ENCODE peak calls at places on chromosomes 6 and 20, in six cellular contexts. W is left ventricle myocardium inferior, O is mammary epithelial cell, V is tibial artery, D is breast epithelium, K is endodermal cell. G is an unnamed sample.

GRCh38 chr20:49765846-49766541 is 46.6 kb upstream of the SLC9A8 start:
- DNase-seq in W (no peak), D (no peak), K (no peak), V (no peak), O (no peak), G (no peak)

GRCh38 chr6:37741757-37742400 is 44.2 kb upstream of the MDGA1 start:
- DNase-seq in W (peak), V (no peak), O (no peak), K (peak), D (no peak), G (no peak)

GRCh38 chr6:90217621-90218496 is 78.8 kb downstream of the BACH2 start:
- DNase-seq in O (no peak), V (no peak), W (no peak), D (no peak), K (peak), G (peak)

GRCh38 chr6:17473554-17473953 is 80.2 kb downstream of the CAP2 start:
- DNase-seq in W (no peak), K (no peak), O (no peak), V (no peak), D (no peak), G (no peak)

GRCh38 chr20:53581444-53582311 is 12.0 kb downstream of the ZNF217 start:
- DNase-seq in W (no peak), K (no peak), O (no peak), D (no peak), V (no peak), G (no peak)

GRCh38 chr6:151481752-151482151 is 12.1 kb upstream of the CCDC170 start:
- DNase-seq in V (no peak), D (no peak), W (no peak), K (no peak), O (no peak), G (no peak)

GRCh38 chr6:41538556-41539182 is 7.5 kb upstream of the FOXP4 start:
- DNase-seq in D (no peak), K (no peak), W (no peak), V (no peak), O (no peak), G (no peak)

GRCh38 chr20:16125810-16126209 is 447.4 kb downstream of the KIF16B start:
- DNase-seq in K (no peak), O (peak), W (no peak), D (peak), V (no peak), G (no peak)

GRCh38 chr20:7496394-7497111 is 443.7 kb downstream of the HAO1 start:
- DNase-seq in D (no peak), O (no peak), W (no peak), K (no peak), V (no peak), G (no peak)

GRCh38 chr20:14491436-14491835 is 154.0 kb upstream of the FLRT3 start:
- DNase-seq in V (no peak), K (no peak), O (no peak), W (no peak), D (no peak), G (no peak)

GRCh38 chr6:154230910-154231595 is 125.5 kb downstream of the IPCEF1 start:
- DNase-seq in V (no peak), O (no peak), K (no peak), D (no peak), W (no peak), G (no peak)

GRCh38 chr20:5270608-5271007 is 46.1 kb downstream of the PROKR2 start:
- DNase-seq in O (no peak), V (no peak), W (no peak), K (peak), D (no peak), G (no peak)

GRCh38 chr6:139370047-139370706 is 4.3 kb downstream of the CITED2 start:
- DNase-seq in O (peak), K (peak), W (no peak), V (no peak), D (no peak), G (no peak)

GRCh38 chr6:4599924-4600323 is 176.3 kb upstream of the CDYL start:
- DNase-seq in O (peak), K (no peak), V (no peak), D (no peak), W (no peak), G (peak)

DNA sequence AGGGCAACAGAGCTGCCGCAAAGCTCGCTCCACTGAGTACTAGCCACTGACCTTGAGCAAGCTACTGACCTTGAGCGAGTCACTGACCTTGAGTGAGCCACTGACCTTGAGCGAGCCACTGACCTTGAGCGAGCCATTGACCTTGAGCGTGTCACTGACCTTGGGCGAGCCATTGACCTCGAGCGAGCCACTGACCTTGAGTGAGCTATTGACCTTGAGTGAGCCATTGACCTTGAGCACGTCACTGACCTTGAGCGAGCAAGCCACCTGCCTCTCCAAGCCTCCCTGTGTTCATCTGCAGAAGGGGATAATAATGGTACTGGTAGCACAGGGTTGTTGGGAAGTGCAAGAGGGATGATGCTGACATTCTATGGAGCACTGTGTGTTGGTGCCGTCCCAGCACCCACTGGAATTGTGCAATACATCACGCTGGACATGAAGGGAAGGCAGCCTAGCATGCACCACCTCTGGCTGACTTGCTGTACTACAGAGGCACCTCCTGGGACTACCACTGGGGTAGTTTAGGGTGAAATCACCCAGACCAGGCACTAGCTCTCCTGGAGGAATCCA is 60.2 kb downstream of the CTCFL start:
- DNase-seq in D (no peak), O (peak), W (no peak), K (no peak), V (no peak), G (peak)
- TF ChIP-seq CTCF in D (no peak), O (peak), W (peak), K (peak), V (no peak), G (no peak)

GRCh38 chr6:10554826-10555225 is 33.7 kb downstream of the GCNT2 start:
- DNase-seq in K (peak), V (no peak), D (no peak), O (no peak), W (no peak), G (no peak)

GRCh38 chr6:10553869-10554268 is 32.7 kb downstream of the GCNT2 start:
- DNase-seq in D (no peak), O (no peak), W (no peak), K (no peak), V (no peak), G (no peak)

GRCh38 chr6:10557886-10558285 is 36.7 kb downstream of the GCNT2 start:
- DNase-seq in W (no peak), K (no peak), O (no peak), D (no peak), V (no peak), G (no peak)

GRCh38 chr6:10556496-10557391 is 35.6 kb downstream of the GCNT2 start:
- DNase-seq in O (no peak), D (no peak), K (peak), W (no peak), V (no peak), G (no peak)

GRCh38 chr6:10555625-10556309 is 34.6 kb downstream of the GCNT2 start:
- DNase-seq in O (peak), V (no peak), K (peak), W (peak), D (peak), G (peak)
- H3K27ac ChIP-seq in O (no peak), V (no peak), K (peak), W (peak), D (peak), G (peak)

GRCh38 chr20:3612795-3613560 is 50.2 kb downstream of the GFRA4 start:
- DNase-seq in D (no peak), K (no peak), O (no peak), W (no peak), V (no peak), G (no peak)
- TF ChIP-seq CTCF in D (no peak), K (peak), O (no peak), W (no peak), V (no peak), G (no peak)

DNA sequence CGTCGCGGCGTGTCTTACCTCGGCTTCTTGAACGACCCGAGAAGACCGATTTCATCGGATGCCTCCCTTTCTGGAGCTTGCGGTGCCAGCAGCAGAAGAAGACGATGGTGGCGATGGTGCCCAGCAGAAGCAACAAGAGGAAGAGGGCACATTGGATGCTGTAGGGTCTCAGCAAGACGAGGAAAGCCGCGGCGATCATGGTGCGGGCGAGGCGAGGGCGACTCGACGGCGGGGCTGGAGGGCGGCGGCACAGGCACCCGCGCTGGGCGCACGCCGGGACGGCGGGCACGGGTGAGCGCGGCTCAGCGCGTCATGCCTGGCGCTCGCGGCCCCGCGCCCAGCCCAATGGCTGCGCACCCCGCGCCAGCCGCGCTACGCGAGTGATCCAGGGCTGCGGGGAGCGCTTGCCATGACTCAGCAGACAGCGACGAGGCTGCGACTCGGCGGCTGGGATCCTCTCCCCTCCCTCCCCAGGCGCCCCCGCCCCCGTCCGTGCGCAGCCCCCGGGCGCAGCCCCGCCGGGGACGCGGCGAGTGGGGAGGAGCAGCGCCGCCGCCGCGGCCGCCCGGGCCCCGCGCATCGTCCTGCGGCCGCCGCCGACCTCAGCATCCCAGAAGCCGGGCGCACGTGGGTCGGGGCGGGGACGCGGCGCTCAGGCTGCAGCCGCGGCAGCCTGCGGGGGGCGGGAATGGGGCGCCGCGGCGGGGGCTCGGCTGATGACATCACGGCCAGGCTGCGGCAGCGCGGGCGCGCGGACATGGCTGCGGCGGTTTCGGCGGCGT is at the start of gene BEND6:
- DNase-seq in D (no peak), V (peak), W (no peak), K (peak), O (peak), G (peak)
- H3K27ac ChIP-seq in D (peak), V (peak), W (no peak), K (no peak), O (peak), G (peak)

DNA sequence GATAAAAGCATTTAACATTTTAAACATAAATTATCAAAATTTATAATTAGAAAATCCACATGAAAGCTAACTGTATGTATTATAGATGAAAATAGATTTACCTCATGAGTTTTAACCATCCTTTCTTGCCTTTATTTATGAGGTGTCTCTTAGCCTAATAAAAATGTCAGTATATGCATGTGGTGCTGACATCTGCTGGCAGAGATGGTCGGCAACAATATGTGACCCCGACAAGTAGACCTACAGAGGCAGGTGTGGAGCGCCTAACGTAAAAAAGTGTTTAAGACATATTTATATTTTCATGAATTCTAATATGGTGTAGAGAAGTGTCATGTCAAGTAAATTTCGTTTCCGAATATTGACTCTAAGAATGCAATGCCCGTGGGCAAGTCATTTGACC is 149.0 kb upstream of the FUT9 start:
- DNase-seq in V (no peak), K (peak), D (no peak), O (no peak), W (no peak), G (peak)
- TF ChIP-seq CTCF in V (no peak), K (peak), D (no peak), O (peak), W (peak), G (peak)

GRCh38 chr6:33088931-33089640 is 13.3 kb downstream of the HLA-DPB1 start:
- DNase-seq in D (no peak), W (no peak), V (no peak), K (no peak), O (no peak), G (no peak)

GRCh38 chr6:33092385-33092784 is 16.6 kb downstream of the HLA-DPB1 start:
- DNase-seq in D (no peak), O (no peak), V (no peak), K (no peak), W (no peak), G (no peak)

GRCh38 chr6:33093857-33094256 is 18.1 kb downstream of the HLA-DPB1 start:
- DNase-seq in K (no peak), W (no peak), V (no peak), O (no peak), D (no peak), G (no peak)

GRCh38 chr6:33088258-33088930 is 12.6 kb downstream of the HLA-DPB1 start:
- DNase-seq in W (no peak), D (no peak), O (peak), V (no peak), K (no peak), G (peak)

GRCh38 chr6:33091957-33092356 is 16.2 kb downstream of the HLA-DPB1 start:
- DNase-seq in O (no peak), D (no peak), V (no peak), W (no peak), K (peak), G (no peak)
- H3K27ac ChIP-seq in O (no peak), D (no peak), V (no peak), W (no peak), K (no peak), G (no peak)

GRCh38 chr6:75349262-75349984 is 64.8 kb upstream of the TMEM30A start:
- DNase-seq in K (peak), D (no peak), W (peak), O (no peak), V (no peak), G (no peak)
- TF ChIP-seq CTCF in K (peak), D (no peak), W (peak), O (no peak), V (peak), G (no peak)

GRCh38 chr6:166600932-166601331 is 14.5 kb upstream of the RAMACL start:
- DNase-seq in D (no peak), W (no peak), V (no peak), O (no peak), K (peak), G (no peak)
- H3K27ac ChIP-seq in D (no peak), W (no peak), V (no peak), O (no peak), K (no peak), G (no peak)

GRCh38 chr6:106103728-106104109 is 17.6 kb downstream of the PRDM1 start:
- DNase-seq in W (no peak), V (no peak), D (peak), K (no peak), O (peak), G (no peak)
- TF ChIP-seq CTCF in W (no peak), V (no peak), D (no peak), K (no peak), O (no peak), G (no peak)

G was measured in RWPE1.